ENCODE peak calls at places on chromosomes 5 and 9, in eight cellular contexts. L is neuronal stem cell; X is activated naive CD8-positive, alpha-beta T cell treated with anti-CD3 and anti-CD28 coated beads, Interleukin-2, amount 50 U/mL, for 24 hours; M is choroid plexus epithelial cell; A is prostate gland; G is effector memory CD4-positive, alpha-beta T cell; Q is GM12891; S is H9. U is an unnamed sample.

GRCh38 chr5:170312666-170313065 is 15.1 kb upstream of the LCP2 start:
- DNase-seq in A (no peak), G (peak; percentile 64), Q (no peak), M (peak; percentile 72), S (no peak), X (peak; percentile 65), L (no peak), U (no peak)

GRCh38 chr9:125409637-125410521 is 148.3 kb downstream of the GAPVD1 start:
- DNase-seq in S (peak; percentile 62), M (peak; percentile 37), A (no peak), L (no peak), Q (peak; percentile 87), G (no peak), X (peak; percentile 48), U (no peak)

GRCh38 chr5:102649731-102650130 is 105.4 kb upstream of the PAM start:
- DNase-seq in M (peak; percentile 16), S (no peak), A (no peak), X (no peak), G (no peak), L (no peak), Q (no peak), U (no peak)

GRCh38 chr9:114193090-114193489 is 37.8 kb downstream of the COL27A1 start:
- DNase-seq in Q (no peak), L (no peak), S (no peak), G (no peak), M (no peak), A (no peak), X (no peak), U (no peak)

GRCh38 chr5:91864902-91865420 is 481.8 kb upstream of the ARRDC3 start:
- DNase-seq in A (no peak), G (no peak), X (no peak), S (no peak), L (no peak), Q (no peak), M (peak; percentile 11), U (no peak)

GRCh38 chr5:142324377-142324870 is 397 bp downstream of the SPRY4 start:
- DNase-seq in Q (peak; percentile 56), G (peak; percentile 15), M (no peak), L (no peak), S (no peak), A (no peak), X (peak; percentile 45), U (no peak)

GRCh38 chr5:52560366-52560765 is 227.3 kb upstream of the ITGA1 start:
- DNase-seq in S (no peak), G (no peak), Q (no peak), M (peak; percentile 23), L (no peak), A (no peak), X (no peak), U (no peak)

GRCh38 chr9:105264380-105264779 is 19.9 kb downstream of the SLC44A1 start:
- DNase-seq in M (peak; percentile 40), G (no peak), L (no peak), A (no peak), S (no peak), X (no peak), Q (no peak), U (no peak)

GRCh38 chr5:108753877-108754276 is 6.2 kb downstream of the FER start:
- DNase-seq in L (no peak), S (no peak), Q (no peak), M (peak; percentile 34), G (no peak), A (no peak), X (no peak), U (no peak)

GRCh38 chr9:135678236-135679017 is 15.3 kb downstream of the LCN9 start:
- DNase-seq in Q (no peak), A (no peak), X (no peak), G (no peak), M (no peak), S (no peak), L (no peak), U (no peak)

GRCh38 chr5:109063223-109063622 is 315.5 kb downstream of the FER start:
- DNase-seq in Q (no peak), S (no peak), A (no peak), G (no peak), M (peak; percentile 5), L (no peak), X (no peak), U (no peak)

GRCh38 chr9:87830446-87830845 is 52.2 kb upstream of the SPATA31E1 start:
- DNase-seq in X (no peak), G (no peak), M (no peak), A (no peak), L (no peak), S (no peak), Q (no peak), U (no peak)

GRCh38 chr9:116891438-116891837 is 204.3 kb downstream of the TRIM32 start:
- DNase-seq in S (no peak), G (no peak), A (no peak), M (no peak), Q (no peak), X (no peak), L (no peak), U (no peak)

GRCh38 chr5:173789031-173789920 is 98.9 kb upstream of the CPEB4 start:
- DNase-seq in M (peak; percentile 76), Q (no peak), S (no peak), A (no peak), X (peak; percentile 27), G (no peak), L (no peak), U (no peak)

GRCh38 chr9:80951675-80952074 is 737.7 kb downstream of the TLE1 start:
- DNase-seq in G (no peak), S (no peak), X (no peak), L (no peak), A (no peak), Q (no peak), M (peak; percentile 48), U (no peak)

GRCh38 chr5:178327446-178327845 is 94.8 kb upstream of the PHYKPL start:
- DNase-seq in A (no peak), Q (no peak), X (no peak), G (no peak), L (no peak), S (no peak), M (no peak), U (no peak)

GRCh38 chr5:72988769-72989168 is 32.9 kb downstream of the FCHO2 start:
- DNase-seq in L (no peak), G (no peak), Q (no peak), A (no peak), X (no peak), S (no peak), M (peak; percentile 16), U (no peak)

GRCh38 chr9:77927265-77927664 is 104.3 kb downstream of the GNAQ start:
- DNase-seq in L (no peak), X (no peak), G (no peak), Q (no peak), M (peak; percentile 28), A (no peak), S (no peak), U (no peak)

GRCh38 chr5:35857004-35857345 is 284 bp downstream of the IL7R start:
- DNase-seq in G (no peak), L (no peak), A (no peak), M (no peak), S (no peak), Q (no peak), X (no peak), U (no peak)

GRCh38 chr9:134955801-134956200 is 38.1 kb upstream of the FCN1 start:
- DNase-seq in Q (no peak), G (no peak), A (no peak), S (no peak), M (no peak), X (no peak), L (no peak), U (no peak)

GRCh38 chr9:89022071-89022721 is 30.9 kb downstream of the S1PR3 start:
- DNase-seq in A (peak; percentile 81), M (peak; percentile 93), G (no peak), Q (no peak), S (no peak), L (no peak), X (no peak), U (no peak)

GRCh38 chr9:95985656-95986055 is 110.2 kb downstream of the ERCC6L2 start:
- DNase-seq in G (no peak), M (no peak), L (no peak), Q (no peak), S (no peak), X (no peak), A (no peak), U (no peak)

GRCh38 chr5:145450286-145450969 is 384.7 kb downstream of the PRELID2 start:
- DNase-seq in S (no peak), X (no peak), A (no peak), L (no peak), G (no peak), Q (no peak), M (peak; percentile 28), U (no peak)

GRCh38 chr9:137851516-137852217 is 25.9 kb upstream of the CACNA1B start:
- DNase-seq in Q (no peak), A (no peak), M (no peak), G (no peak), L (no peak), S (no peak), X (no peak), U (no peak)

GRCh38 chr9:297104-297794 is 82.6 kb downstream of the DOCK8 start:
- DNase-seq in G (no peak), M (no peak), L (no peak), S (no peak), A (peak; percentile 26), X (no peak), Q (peak; percentile 19), U (peak; percentile 16)

GRCh38 chr5:43780586-43780985 is 177.6 kb downstream of the NNT start:
- DNase-seq in A (no peak), X (no peak), G (no peak), L (no peak), S (no peak), Q (no peak), M (peak; percentile 14), U (no peak)

GRCh38 chr5:94690778-94691177 is 72.3 kb downstream of the SLF1 start:
- DNase-seq in L (no peak), S (no peak), M (peak; percentile 77), A (no peak), Q (no peak), X (no peak), G (no peak), U (no peak)

GRCh38 chr5:176188085-176188484 is 50.1 kb upstream of the SIMC1 start:
- DNase-seq in X (no peak), L (no peak), A (no peak), M (no peak), G (no peak), Q (no peak), S (no peak), U (no peak)

GRCh38 chr9:21239917-21240316 is at the start of gene IFNA14:
- DNase-seq in A (no peak), L (no peak), X (no peak), S (no peak), M (no peak), Q (no peak), G (no peak), U (no peak)

GRCh38 chr5:157959355-157959754 is 100.4 kb upstream of the CLINT1 start:
- DNase-seq in G (no peak), X (no peak), L (no peak), A (no peak), Q (no peak), S (no peak), M (no peak), U (no peak)

GRCh38 chr9:14640967-14641366 is 52.3 kb downstream of the ZDHHC21 start:
- DNase-seq in A (no peak), Q (no peak), G (no peak), L (no peak), M (no peak), S (no peak), X (no peak), U (no peak)

GRCh38 chr9:69672828-69673640 is 863 bp upstream of the APBA1 start:
- DNase-seq in X (peak; percentile 75), Q (peak; percentile 65), S (peak; percentile 90), A (peak; percentile 74), M (peak; percentile 88), L (peak; percentile 89), G (peak; percentile 28), U (peak; percentile 61)

GRCh38 chr5:109399092-109399759 is 10.5 kb downstream of the PJA2 start:
- DNase-seq in S (no peak), L (no peak), A (no peak), X (no peak), Q (no peak), G (no peak), M (peak; percentile 74), U (no peak)

GRCh38 chr9:13049223-13049622 is 230.3 kb downstream of the MPDZ start:
- DNase-seq in L (no peak), Q (no peak), S (no peak), X (no peak), G (no peak), M (peak; percentile 47), A (no peak), U (no peak)

U was measured in GM12892.